ENCODE peak calls at places on chromosomes 16 and 17, in four cellular contexts. B is NCI-H1436, D is NCI-H1048, U is immature natural killer cell. H is an unnamed sample.
A peak's percentile ranks its signal among the peaks of the same experiment; 100 is the strongest.

GRCh38 chr17:47802341-47803022 is 19.1 kb downstream of the OSBPL7 start:
- DNase-seq in B (peak; percentile 77), D (no peak), U (peak; percentile 44), H (peak; percentile 83)

GRCh38 chr17:82806645-82807044 is 33.2 kb downstream of the ZNF750 start:
- DNase-seq in U (no peak), D (no peak), B (no peak), H (no peak)

GRCh38 chr16:3865241-3865640 is 15.3 kb downstream of the CREBBP start:
- DNase-seq in D (no peak), U (no peak), B (no peak), H (no peak)

GRCh38 chr17:47937915-47938314 is 3.5 kb upstream of the PNPO start:
- DNase-seq in U (no peak), B (no peak), D (no peak), H (no peak)

GRCh38 chr16:57187508-57187854 is 1.4 kb downstream of the RSPRY1 start:
- DNase-seq in B (no peak), D (no peak), U (no peak), H (peak; percentile 59)

GRCh38 chr16:825298-826061 is 24.9 kb upstream of the GNG13 start:
- DNase-seq in D (no peak), U (no peak), B (no peak), H (peak; percentile 79)

GRCh38 chr16:53465606-53466290 is 31.5 kb downstream of the RBL2 start:
- DNase-seq in U (no peak), B (no peak), D (no peak), H (no peak)

GRCh38 chr16:30095166-30096078 is 591 bp downstream of the YPEL3 start:
- DNase-seq in D (no peak), U (peak; percentile 29), B (no peak), H (no peak)

GRCh38 chr16:1485847-1486496 is 2.8 kb downstream of the PTX4 start:
- DNase-seq in U (no peak), D (no peak), B (no peak), H (no peak)

GRCh38 chr17:39867084-39867890 is 715 bp upstream of the ZPBP2 start:
- DNase-seq in U (no peak), B (no peak), D (no peak), H (no peak)

GRCh38 chr16:3059723-3060242 is 5.7 kb upstream of the IL32 start:
- DNase-seq in B (no peak), D (no peak), U (no peak), H (no peak)

GRCh38 chr16:65125871-65126270 is 4.0 kb upstream of the CDH11 start:
- DNase-seq in D (no peak), U (no peak), B (no peak), H (no peak)

GRCh38 chr16:30356401-30357084 is 1.4 kb upstream of the CD2BP2 start:
- DNase-seq in U (no peak), D (no peak), B (no peak), H (no peak)

H was measured in NCI-H2171 treated with DMSO at 0.1 percent for 48 hours.